ENCODE peak calls at places on chromosomes 1 and 21, in five cellular contexts. T is H1, X is HepG2, F is HEK293T, L is GM12878. D is an unnamed sample.

GRCh38 chr1:159896086-159896930 is 3.7 kb downstream of the CFAP45 start:
- DNase-seq in T (no peak), X (no peak), F (no peak), L (no peak), D (no peak)

GRCh38 chr1:204791453-204792366 is 79.0 kb upstream of the NFASC start:
- DNase-seq in T (peak; percentile 95), X (peak; percentile 24), F (peak; percentile 93), L (no peak), D (peak; percentile 94)

GRCh38 chr1:37479255-37480124 is 5.1 kb downstream of the ZC3H12A start:
- DNase-seq in T (no peak), X (peak; percentile 89), F (no peak), L (peak; percentile 65), D (no peak)

GRCh38 chr21:38438476-38438893 is 59.8 kb downstream of the ERG start:
- DNase-seq in T (no peak), X (no peak), F (no peak), L (no peak), D (no peak)

GRCh38 chr1:88873737-88874374 is 17.5 kb downstream of the GTF2B start:
- DNase-seq in T (no peak), X (peak; percentile 7), F (no peak), L (no peak), D (no peak)

GRCh38 chr1:118987431-118988185 is 535 bp downstream of the TBX15 start:
- DNase-seq in T (peak; percentile 83), X (no peak), F (no peak), L (no peak), D (no peak)

GRCh38 chr1:229599218-229599812 is 26.6 kb downstream of the TAF5L start:
- DNase-seq in T (no peak), X (no peak), F (no peak), L (no peak), D (no peak)

GRCh38 chr1:30785714-30786113 is 28.1 kb upstream of the LAPTM5 start:
- DNase-seq in T (no peak), X (no peak), F (no peak), L (no peak), D (no peak)

GRCh38 chr1:147287133-147287865 is 44.8 kb downstream of the CHD1L start:
- DNase-seq in T (no peak), X (no peak), F (no peak), L (no peak), D (no peak)

GRCh38 chr1:55560246-55560645 is 345.1 kb upstream of the USP24 start:
- DNase-seq in T (no peak), X (no peak), F (no peak), L (no peak), D (no peak)

GRCh38 chr1:218521414-218522169 is 176.5 kb downstream of the TGFB2 start:
- DNase-seq in T (peak; percentile 83), X (peak; percentile 45), F (peak; percentile 42), L (no peak), D (peak; percentile 60)

GRCh38 chr1:59214764-59215208 is 82.1 kb upstream of the FGGY start:
- DNase-seq in T (no peak), X (peak; percentile 97), F (peak; percentile 75), L (no peak), D (no peak)

GRCh38 chr1:12113433-12114339 is 50.6 kb downstream of the TNFRSF8 start:
- DNase-seq in T (no peak), X (no peak), F (no peak), L (no peak), D (no peak)

GRCh38 chr1:107895403-107896181 is 69.4 kb downstream of the VAV3 start:
- DNase-seq in T (no peak), X (no peak), F (no peak), L (no peak), D (no peak)

GRCh38 chr1:117606608-117607261 is 887 bp downstream of the TENT5C start:
- DNase-seq in T (peak; percentile 54), X (no peak), F (peak; percentile 44), L (no peak), D (peak; percentile 32)

GRCh38 chr1:64744492-64745180 is at the start of gene RAVER2:
- DNase-seq in T (peak; percentile 85), X (peak; percentile 34), F (peak; percentile 88), L (no peak), D (peak; percentile 68)

GRCh38 chr1:31010081-31010989 is 55.2 kb downstream of the PUM1 start:
- DNase-seq in T (no peak), X (no peak), F (no peak), L (peak; percentile 44), D (no peak)

GRCh38 chr1:5379176-5379759 is 613.0 kb downstream of the NPHP4 start:
- DNase-seq in T (no peak), X (no peak), F (no peak), L (no peak), D (no peak)

GRCh38 chr1:203453616-203454015 is 22.0 kb upstream of the PRELP start:
- DNase-seq in T (no peak), X (no peak), F (no peak), L (no peak), D (no peak)

GRCh38 chr1:7341145-7341900 is 429.8 kb upstream of the VAMP3 start:
- DNase-seq in T (no peak), X (no peak), F (no peak), L (no peak), D (no peak)

GRCh38 chr1:97192872-97193572 is 471.4 kb downstream of the PTBP2 start:
- DNase-seq in T (no peak), X (no peak), F (no peak), L (no peak), D (no peak)

GRCh38 chr1:205458777-205459566 is 3.1 kb upstream of the BLACAT1 start:
- DNase-seq in T (peak; percentile 80), X (peak; percentile 34), F (peak; percentile 65), L (no peak), D (no peak)

DNA sequence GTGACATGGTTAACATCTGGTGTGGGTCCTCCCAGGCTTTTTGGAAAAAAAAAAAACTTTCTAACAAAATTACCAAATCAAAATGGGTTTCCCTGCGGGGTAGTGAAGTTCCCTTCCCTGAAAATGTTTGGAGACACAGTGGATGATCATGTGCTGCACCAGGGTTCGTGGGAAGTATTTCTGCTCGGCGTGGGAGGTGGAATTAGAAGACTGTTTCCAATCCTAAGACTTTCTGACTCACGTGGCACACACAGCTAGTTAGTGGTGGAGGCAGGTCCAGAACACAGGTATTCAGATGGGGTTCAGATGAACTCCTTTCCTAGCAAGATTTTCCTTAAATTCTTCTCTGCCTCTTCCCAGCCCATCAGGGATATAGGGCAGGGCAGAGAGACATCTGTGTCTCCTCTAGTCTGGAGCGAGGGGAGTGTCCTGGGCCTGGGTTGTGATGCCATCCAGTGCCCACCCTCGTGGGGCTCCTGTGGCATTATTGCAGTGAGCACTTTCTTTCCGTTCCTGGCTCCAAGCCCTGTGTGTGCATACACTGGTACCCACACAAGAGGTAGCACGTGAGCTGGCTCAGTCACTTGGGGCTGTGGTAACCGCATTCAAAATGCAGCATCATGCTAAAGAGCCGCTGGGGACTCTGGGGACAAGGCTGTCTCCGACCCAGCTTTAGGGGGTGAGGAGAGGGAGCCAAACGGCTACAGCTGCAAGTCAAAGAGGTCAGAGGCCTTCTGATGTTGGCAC is 27.5 kb downstream of the KCNC4 start:
- DNase-seq in T (no peak), X (no peak), F (no peak), L (no peak), D (no peak)
- TF ChIP-seq SUZ12 in T (no peak), X (no peak), F (no peak), L (no peak), D (no peak)

DNA sequence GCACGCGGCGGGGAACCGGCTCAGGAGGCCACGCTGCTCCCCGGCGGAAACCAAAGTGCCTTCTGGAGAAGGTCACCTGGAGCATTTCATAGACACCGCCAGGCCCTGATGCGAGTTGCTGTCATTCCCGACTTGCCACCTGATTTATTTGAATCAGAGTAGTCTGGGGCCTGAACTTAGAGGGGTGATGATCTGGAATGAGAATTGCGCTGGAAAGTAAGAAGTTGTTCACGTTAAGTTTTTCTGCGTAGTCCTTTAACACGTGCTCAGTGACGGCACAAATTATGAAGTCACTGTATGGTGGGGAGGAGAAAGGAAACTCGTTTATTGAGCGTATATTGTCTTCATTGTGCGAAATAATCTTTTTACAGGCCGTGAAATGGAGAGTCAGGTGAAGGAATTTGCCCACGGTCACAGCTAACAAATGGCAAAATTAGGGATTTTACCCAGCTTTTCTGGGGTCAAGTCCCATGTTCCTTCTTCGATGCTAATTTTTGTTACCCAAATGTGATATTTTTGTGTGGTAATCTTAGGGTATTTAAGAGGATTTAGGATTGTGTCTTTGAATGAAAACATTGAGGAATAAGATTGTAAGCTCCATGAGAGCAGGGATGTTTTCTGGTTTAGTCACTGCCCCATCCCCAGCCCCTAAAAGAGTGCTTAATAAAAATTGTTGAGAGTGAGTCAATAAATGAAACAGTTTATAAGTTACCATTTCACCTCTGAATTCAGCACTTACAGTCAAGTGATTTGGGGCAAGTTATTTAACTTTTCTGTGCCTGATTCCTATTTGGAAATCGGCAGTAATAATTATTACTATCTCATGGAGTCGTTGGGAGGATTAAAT is 46.4 kb upstream of the NBL1 start:
- DNase-seq in T (no peak), X (no peak), F (no peak), L (no peak), D (peak; percentile 1)
- TF ChIP-seq SUZ12 in T (no peak), X (no peak), F (no peak), L (no peak), D (no peak)

DNA sequence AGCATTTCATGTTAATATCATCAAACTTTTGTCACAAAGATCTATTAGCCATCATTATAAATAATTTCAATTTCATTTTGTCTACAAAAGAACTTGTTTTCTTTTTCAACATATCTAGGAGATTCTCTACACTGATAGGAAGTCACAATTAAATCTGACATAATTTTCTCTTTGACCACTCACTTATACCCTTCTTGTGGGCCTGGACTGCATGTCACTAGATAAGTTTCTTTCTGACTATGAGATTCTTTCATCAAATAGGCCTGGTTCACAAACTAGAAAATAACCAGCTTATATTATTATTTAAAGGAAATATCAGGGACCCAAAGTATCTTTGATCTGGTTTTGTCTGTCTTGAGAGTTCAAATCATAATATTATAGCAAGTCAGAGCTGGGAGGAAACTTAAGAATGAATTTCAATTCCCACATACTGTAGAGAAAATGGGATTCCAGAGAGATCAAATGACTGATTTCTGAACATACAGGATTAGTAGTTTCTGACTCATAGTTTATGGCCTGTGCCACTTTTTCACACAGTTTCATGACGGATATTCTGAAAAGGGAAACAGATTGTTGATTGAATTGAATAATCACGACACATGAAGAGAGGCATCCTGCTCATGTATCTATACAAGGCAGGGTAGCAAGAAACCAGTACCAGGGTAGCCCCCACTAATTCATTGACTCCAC is 355.8 kb downstream of the GPATCH2 start:
- DNase-seq in T (no peak), X (no peak), F (no peak), L (no peak), D (no peak)
- TF ChIP-seq SUZ12 in T (no peak), X (no peak), F (no peak), L (no peak), D (no peak)

GRCh38 chr1:191396622-191397021 is 761.6 kb upstream of the RGS18 start:
- DNase-seq in T (no peak), X (no peak), F (no peak), L (no peak), D (no peak)

DNA sequence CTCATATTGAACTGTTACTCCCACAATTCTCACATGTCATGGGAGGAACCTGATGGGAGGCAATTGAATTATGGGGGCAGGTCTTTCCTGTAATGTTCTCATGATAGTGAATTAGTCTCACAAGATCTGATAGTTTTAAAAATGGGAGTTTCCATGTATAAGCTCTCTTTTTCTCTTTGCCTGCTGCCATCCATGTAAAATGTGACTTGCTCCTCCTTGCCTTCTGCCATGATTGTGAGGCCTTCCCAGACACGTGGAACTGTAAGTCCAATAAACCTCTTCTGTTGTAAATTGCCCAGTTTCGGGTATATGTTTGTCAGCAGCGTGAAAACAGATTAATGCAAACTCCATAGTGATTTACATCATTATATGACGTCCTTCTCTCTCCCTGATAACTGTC is 759.7 kb upstream of the RGS18 start:
- DNase-seq in T (no peak), X (no peak), F (no peak), L (no peak), D (no peak)
- TF ChIP-seq SUZ12 in T (no peak), X (no peak), F (no peak), L (no peak), D (no peak)